ENCODE peak calls at places on chromosome 13, in eight cellular contexts. One of them, this sample, is unnamed.

GRCh38 chr13:67752741-67753140 is 522.6 kb upstream of the PCDH9 start:
- DNase-seq in stomach: no peak
- DNase-seq in HFF-Myc: no peak
- DNase-seq in AG20443: no peak
- DNase-seq in ecto neural progenitor cell: no peak
- DNase-seq in Daoy: no peak
- DNase-seq in cardiac septum: no peak
- DNase-seq in Calu3: no peak
- DNase-seq in this sample: no peak

GRCh38 chr13:99871249-99871898 is 100.2 kb downstream of the ZIC5 start:
- DNase-seq in ecto neural progenitor cell: no peak
- DNase-seq in Calu3: no peak
- DNase-seq in HFF-Myc: no peak
- DNase-seq in AG20443: no peak
- DNase-seq in stomach: no peak
- DNase-seq in Daoy: no peak
- DNase-seq in cardiac septum: no peak
- DNase-seq in this sample: no peak

GRCh38 chr13:113853518-113854237 is 10.2 kb downstream of the GAS6 start:
- DNase-seq in Daoy: no peak
- DNase-seq in ecto neural progenitor cell: no peak
- DNase-seq in cardiac septum: peak; percentile 72
- DNase-seq in HFF-Myc: no peak
- DNase-seq in stomach: no peak
- DNase-seq in AG20443: no peak
- DNase-seq in Calu3: no peak
- DNase-seq in this sample: no peak

GRCh38 chr13:42484396-42484795 is 89.6 kb upstream of the TNFSF11 start:
- DNase-seq in HFF-Myc: no peak
- DNase-seq in ecto neural progenitor cell: no peak
- DNase-seq in Calu3: no peak
- DNase-seq in Daoy: peak; percentile 21
- DNase-seq in cardiac septum: no peak
- DNase-seq in stomach: no peak
- DNase-seq in AG20443: no peak
- DNase-seq in this sample: no peak

GRCh38 chr13:28750187-28751045 is 31.6 kb upstream of the SLC46A3 start:
- DNase-seq in cardiac septum: no peak
- DNase-seq in stomach: no peak
- DNase-seq in Daoy: no peak
- DNase-seq in ecto neural progenitor cell: no peak
- DNase-seq in Calu3: no peak
- DNase-seq in AG20443: no peak
- DNase-seq in HFF-Myc: no peak
- DNase-seq in this sample: no peak

GRCh38 chr13:40666905-40667621 is 622 bp upstream of the FOXO1 start:
- DNase-seq in stomach: peak; percentile 48
- DNase-seq in cardiac septum: peak; percentile 86
- DNase-seq in Daoy: peak; percentile 27
- DNase-seq in HFF-Myc: no peak
- DNase-seq in AG20443: peak; percentile 80
- DNase-seq in ecto neural progenitor cell: peak; percentile 80
- DNase-seq in Calu3: peak; percentile 11
- DNase-seq in this sample: peak; percentile 28

GRCh38 chr13:29991343-29991742 is 140.9 kb upstream of the UBL3 start:
- DNase-seq in Calu3: no peak
- DNase-seq in cardiac septum: no peak
- DNase-seq in stomach: no peak
- DNase-seq in ecto neural progenitor cell: no peak
- DNase-seq in Daoy: peak; percentile 95
- DNase-seq in HFF-Myc: peak; percentile 61
- DNase-seq in AG20443: peak; percentile 94
- DNase-seq in this sample: peak; percentile 88

GRCh38 chr13:24925318-24926231 is 161.6 kb downstream of the RNF17 start:
- DNase-seq in Calu3: no peak
- DNase-seq in Daoy: no peak
- DNase-seq in HFF-Myc: no peak
- DNase-seq in ecto neural progenitor cell: no peak
- DNase-seq in AG20443: no peak
- DNase-seq in stomach: no peak
- DNase-seq in cardiac septum: no peak
- DNase-seq in this sample: no peak

GRCh38 chr13:70829748-70830147 is 721.5 kb upstream of the KLHL1 start:
- DNase-seq in HFF-Myc: no peak
- DNase-seq in Calu3: no peak
- DNase-seq in AG20443: no peak
- DNase-seq in Daoy: no peak
- DNase-seq in cardiac septum: no peak
- DNase-seq in ecto neural progenitor cell: no peak
- DNase-seq in stomach: no peak
- DNase-seq in this sample: no peak

GRCh38 chr13:110233682-110234280 is 73.2 kb downstream of the COL4A1 start:
- DNase-seq in Calu3: no peak
- DNase-seq in Daoy: no peak
- DNase-seq in HFF-Myc: no peak
- DNase-seq in stomach: no peak
- DNase-seq in AG20443: no peak
- DNase-seq in ecto neural progenitor cell: no peak
- DNase-seq in cardiac septum: no peak
- DNase-seq in this sample: no peak

GRCh38 chr13:73450583-73450982 is 391.8 kb downstream of the KLF5 start:
- DNase-seq in stomach: no peak
- DNase-seq in ecto neural progenitor cell: no peak
- DNase-seq in AG20443: no peak
- DNase-seq in cardiac septum: no peak
- DNase-seq in HFF-Myc: no peak
- DNase-seq in Daoy: no peak
- DNase-seq in Calu3: no peak
- DNase-seq in this sample: no peak

GRCh38 chr13:59352600-59352999 is 811.1 kb downstream of the DIAPH3 start:
- DNase-seq in Calu3: no peak
- DNase-seq in HFF-Myc: no peak
- DNase-seq in ecto neural progenitor cell: no peak
- DNase-seq in cardiac septum: no peak
- DNase-seq in Daoy: no peak
- DNase-seq in AG20443: no peak
- DNase-seq in stomach: no peak
- DNase-seq in this sample: no peak

GRCh38 chr13:97432232-97432916 is 1.6 kb upstream of the RAP2A start:
- DNase-seq in Calu3: no peak
- DNase-seq in HFF-Myc: no peak
- DNase-seq in AG20443: no peak
- DNase-seq in ecto neural progenitor cell: no peak
- DNase-seq in cardiac septum: no peak
- DNase-seq in Daoy: no peak
- DNase-seq in stomach: no peak
- DNase-seq in this sample: no peak

GRCh38 chr13:74409551-74409950 is 275.3 kb upstream of the KLF12 start:
- DNase-seq in ecto neural progenitor cell: no peak
- DNase-seq in Daoy: no peak
- DNase-seq in HFF-Myc: no peak
- DNase-seq in Calu3: no peak
- DNase-seq in cardiac septum: no peak
- DNase-seq in stomach: no peak
- DNase-seq in AG20443: no peak
- DNase-seq in this sample: no peak

GRCh38 chr13:113169277-113170272 is 11.1 kb downstream of the PROZ start:
- DNase-seq in AG20443: no peak
- DNase-seq in cardiac septum: no peak
- DNase-seq in stomach: no peak
- DNase-seq in Calu3: no peak
- DNase-seq in ecto neural progenitor cell: no peak
- DNase-seq in HFF-Myc: no peak
- DNase-seq in Daoy: no peak
- DNase-seq in this sample: no peak

GRCh38 chr13:77565635-77566034 is 30.1 kb downstream of the SCEL start:
- DNase-seq in cardiac septum: no peak
- DNase-seq in AG20443: peak; percentile 18
- DNase-seq in ecto neural progenitor cell: no peak
- DNase-seq in Calu3: no peak
- DNase-seq in stomach: no peak
- DNase-seq in HFF-Myc: peak; percentile 6
- DNase-seq in Daoy: peak; percentile 13
- DNase-seq in this sample: no peak